ENCODE peak calls at places on chromosomes 7 and 10, in four cellular contexts. Y is GM23248; D is activated CD8-positive, alpha-beta memory T cell treated with anti-CD3 and anti-CD28 coated beads for 4 hours; E is stimulated activated CD4-positive, alpha-beta T cell treated with anti-CD3 and anti-CD28 coated beads, Interleukin-1b, Interleukin-23, amount 100 ng/mL, for 1 hour. X is an unnamed sample.

GRCh38 chr10:77899080-77899477 is 27.5 kb downstream of the DLG5 start:
- DNase-seq in D (no peak), E (no peak), Y (peak), X (no peak)

GRCh38 chr10:119252051-119252465 is 44.7 kb downstream of the GRK5 start:
- DNase-seq in Y (no peak), D (no peak), E (no peak), X (no peak)

GRCh38 chr7:2824678-2825461 is 19.2 kb downstream of the GNA12 start:
- DNase-seq in E (no peak), Y (no peak), D (no peak), X (no peak)

GRCh38 chr10:74021248-74022055 is 23.5 kb downstream of the VCL start:
- DNase-seq in Y (peak), D (no peak), E (no peak), X (no peak)

GRCh38 chr7:106073701-106074100 is 38.4 kb downstream of the SYPL1 start:
- DNase-seq in D (no peak), Y (no peak), E (no peak), X (no peak)

GRCh38 chr7:154853063-154853726 is 149.7 kb downstream of the PAXIP1 start:
- DNase-seq in E (no peak), Y (no peak), D (no peak), X (no peak)

GRCh38 chr10:124146491-124146890 is 53.1 kb upstream of the CHST15 start:
- DNase-seq in E (no peak), Y (no peak), D (no peak), X (no peak)

GRCh38 chr10:35089641-35090161 is 440 bp downstream of the CUL2 start:
- DNase-seq in D (peak), Y (peak), E (peak), X (no peak)

GRCh38 chr7:56079450-56080185 is 13.1 kb downstream of the PHKG1 start:
- DNase-seq in Y (peak), D (no peak), E (no peak), X (no peak)

GRCh38 chr7:39504963-39505362 is 61.2 kb upstream of the YAE1 start:
- DNase-seq in E (no peak), D (no peak), Y (peak), X (no peak)

GRCh38 chr7:131012477-131013031 is 278.5 kb upstream of the KLF14 start:
- DNase-seq in E (no peak), D (no peak), Y (peak), X (no peak)

GRCh38 chr10:42959833-42960232 is 117.0 kb upstream of the RET start:
- DNase-seq in E (no peak), Y (no peak), D (no peak), X (no peak)

GRCh38 chr7:69775231-69775771 is 177.0 kb downstream of the AUTS2 start:
- DNase-seq in Y (peak), D (no peak), E (no peak), X (peak)

GRCh38 chr10:97067716-97068391 is 117.9 kb downstream of the SLIT1 start:
- DNase-seq in Y (no peak), D (no peak), E (no peak), X (no peak)

GRCh38 chr10:59465089-59465488 is 102.7 kb upstream of the FAM13C start:
- DNase-seq in D (no peak), E (no peak), Y (peak), X (no peak)

GRCh38 chr10:82815680-82816079 is 940.7 kb downstream of the NRG3 start:
- DNase-seq in Y (no peak), D (no peak), E (no peak), X (no peak)

GRCh38 chr10:6445671-6446278 is 134.3 kb downstream of the PRKCQ start:
- DNase-seq in Y (peak), D (peak), E (peak), X (no peak)

GRCh38 chr7:99011341-99011705 is 132.6 kb downstream of the SMURF1 start:
- DNase-seq in D (no peak), Y (no peak), E (no peak), X (no peak)

GRCh38 chr10:5965266-5965665 is 12.1 kb downstream of the IL15RA start:
- DNase-seq in E (no peak), D (no peak), Y (no peak), X (no peak)

GRCh38 chr7:93651603-93652159 is 77.2 kb upstream of the CALCR start:
- DNase-seq in Y (no peak), D (no peak), E (no peak), X (no peak)

GRCh38 chr7:71613316-71613715 is 481.4 kb downstream of the GALNT17 start:
- DNase-seq in D (no peak), Y (peak), E (no peak), X (no peak)

GRCh38 chr10:24685958-24686540 is 37.6 kb downstream of the ARHGAP21 start:
- DNase-seq in E (no peak), D (no peak), Y (peak), X (no peak)

GRCh38 chr10:86666538-86666937 is 1.8 kb upstream of the LDB3 start:
- DNase-seq in Y (no peak), D (no peak), E (no peak), X (peak)

GRCh38 chr10:24981161-24981710 is 28.8 kb upstream of the PRTFDC1 start:
- DNase-seq in Y (no peak), E (no peak), D (no peak), X (no peak)

GRCh38 chr7:157896774-157897555 is 560.2 kb downstream of the DNAJB6 start:
- DNase-seq in Y (no peak), D (no peak), E (no peak), X (no peak)

GRCh38 chr7:6436385-6436685 is 11.4 kb downstream of the DAGLB start:
- DNase-seq in D (no peak), E (no peak), Y (no peak), X (no peak)

GRCh38 chr7:45267262-45267661 is 109.7 kb downstream of the RAMP3 start:
- DNase-seq in E (no peak), D (no peak), Y (peak), X (no peak)

GRCh38 chr7:27346531-27347260 is 104.1 kb downstream of the EVX1 start:
- DNase-seq in D (no peak), E (no peak), Y (peak), X (no peak)

GRCh38 chr10:33612116-33612515 is 277.6 kb upstream of the NRP1 start:
- DNase-seq in E (no peak), Y (peak), D (no peak), X (no peak)

GRCh38 chr10:77889277-77889903 is 37.2 kb downstream of the DLG5 start:
- DNase-seq in E (no peak), Y (no peak), D (no peak), X (no peak)

GRCh38 chr7:150447966-150448788 is 2.3 kb upstream of the GIMAP8 start:
- DNase-seq in D (no peak), Y (no peak), E (no peak), X (no peak)

GRCh38 chr7:121187222-121187621 is 141.6 kb upstream of the WNT16 start:
- DNase-seq in D (no peak), E (no peak), Y (no peak), X (no peak)

GRCh38 chr10:132867801-132868644 is 74.3 kb downstream of the CFAP46 start:
- DNase-seq in E (no peak), D (no peak), Y (no peak), X (no peak)

GRCh38 chr7:70703785-70704184 is 428.2 kb upstream of the GALNT17 start:
- DNase-seq in Y (no peak), D (no peak), E (no peak), X (no peak)

GRCh38 chr7:100897772-100898454 is 2.2 kb upstream of the ACHE start:
- DNase-seq in D (no peak), E (no peak), Y (no peak), X (no peak)

GRCh38 chr7:159105066-159105780 is 39.4 kb downstream of the VIPR2 start:
- DNase-seq in E (no peak), Y (no peak), D (no peak), X (no peak)